ENCODE peak calls at places on chromosomes 2 and 18, in eight cellular contexts. U, N, B, F, J, L, R and O are unnamed samples.

GRCh38 chr18:30746224-30746623 is 296.3 kb downstream of the DSC3 start:
- DNase-seq in F (no peak), R (no peak), N (no peak), J (no peak), B (no peak), L (no peak), U (no peak), O (no peak)

GRCh38 chr2:127592761-127593227 is 53.2 kb upstream of the GPR17 start:
- DNase-seq in J (no peak), U (no peak), F (no peak), L (no peak), R (peak; percentile 10), N (no peak), B (peak; percentile 91), O (no peak)

GRCh38 chr2:14907014-14907612 is 274.6 kb downstream of the LRATD1 start:
- DNase-seq in N (peak; percentile 6), R (no peak), F (no peak), L (no peak), B (no peak), U (no peak), J (no peak), O (no peak)

GRCh38 chr2:190694479-190694878 is 45.6 kb downstream of the NAB1 start:
- DNase-seq in J (no peak), N (no peak), U (no peak), F (no peak), R (no peak), B (no peak), L (no peak), O (no peak)

GRCh38 chr2:240145461-240145860 is 5.0 kb upstream of the OTOS start:
- DNase-seq in R (no peak), B (no peak), L (no peak), U (no peak), J (no peak), N (no peak), F (no peak), O (no peak)

GRCh38 chr2:200158586-200159365 is 147.7 kb upstream of the SPATS2L start:
- DNase-seq in J (no peak), L (no peak), R (no peak), F (no peak), U (no peak), N (no peak), B (no peak), O (no peak)

GRCh38 chr2:205438241-205438640 is 244.1 kb upstream of the NRP2 start:
- DNase-seq in J (no peak), L (no peak), R (no peak), U (no peak), B (no peak), F (no peak), N (peak; percentile 34), O (no peak)

GRCh38 chr2:73292906-73293533 is 328 bp downstream of the EGR4 start:
- DNase-seq in L (no peak), B (no peak), R (peak; percentile 37), N (no peak), J (peak; percentile 9), F (no peak), U (no peak), O (no peak)

GRCh38 chr2:237182422-237183123 is 96.9 kb downstream of the COPS8 start:
- DNase-seq in F (no peak), U (no peak), R (no peak), N (peak; percentile 72), B (no peak), J (no peak), L (no peak), O (no peak)

GRCh38 chr2:181036445-181036844 is 56.0 kb downstream of the UBE2E3 start:
- DNase-seq in R (no peak), B (no peak), N (no peak), F (no peak), U (no peak), L (no peak), J (no peak), O (no peak)

GRCh38 chr2:235526166-235526565 is 32.3 kb downstream of the AGAP1 start:
- DNase-seq in F (no peak), B (no peak), U (peak; percentile 3), J (no peak), L (no peak), R (no peak), N (no peak), O (no peak)